ENCODE peak calls at places on chromosomes 16 and 17, in four cellular contexts. N is astrocyte, G is neuronal stem cell, D is K562. P is an unnamed sample.

GRCh38 chr17:7132511-7133094 is 18.0 kb upstream of the ASGR2 start:
- DNase-seq in D (no peak), G (peak; percentile 61), N (no peak), P (peak; percentile 96)

GRCh38 chr16:84881702-84882521 is 62.1 kb downstream of the CRISPLD2 start:
- DNase-seq in N (peak; percentile 91), D (peak; percentile 76), G (no peak), P (no peak)

GRCh38 chr17:48973806-48974205 is 5.4 kb upstream of the GIP start:
- DNase-seq in N (no peak), D (peak; percentile 38), G (no peak), P (peak; percentile 61)

GRCh38 chr16:84593825-84594724 is 23.8 kb downstream of the COTL1 start:
- DNase-seq in G (no peak), N (no peak), D (no peak), P (no peak)

GRCh38 chr17:37826497-37827115 is 81.7 kb upstream of the HNF1B start:
- DNase-seq in D (no peak), N (no peak), G (no peak), P (peak; percentile 53)

GRCh38 chr17:45677770-45678169 is 106.3 kb upstream of the CRHR1 start:
- DNase-seq in N (no peak), D (no peak), G (no peak), P (no peak)

GRCh38 chr17:65941500-65941899 is 250.4 kb downstream of the CEP112 start:
- DNase-seq in D (no peak), G (no peak), N (no peak), P (no peak)

GRCh38 chr16:12375341-12375740 is 398.8 kb downstream of the SNX29 start:
- DNase-seq in G (no peak), D (no peak), N (no peak), P (no peak)

GRCh38 chr17:63993368-63993990 is 4.7 kb upstream of the PRR29 start:
- DNase-seq in D (no peak), N (no peak), G (no peak), P (peak; percentile 37)

GRCh38 chr16:68350951-68351350 is 40.1 kb downstream of the PRMT7 start:
- DNase-seq in G (no peak), D (no peak), N (no peak), P (no peak)

GRCh38 chr17:6755281-6755680 is 565 bp upstream of the XAF1 start:
- DNase-seq in N (no peak), G (no peak), D (no peak), P (no peak)

GRCh38 chr16:15988268-15989013 is 39.0 kb downstream of the ABCC1 start:
- DNase-seq in D (peak; percentile 69), N (peak; percentile 44), G (no peak), P (peak; percentile 54)

GRCh38 chr17:57354669-57355068 is 98.3 kb downstream of the MSI2 start:
- DNase-seq in D (no peak), G (no peak), N (no peak), P (no peak)

GRCh38 chr17:43368740-43369506 is 29.9 kb upstream of the ARL4D start:
- DNase-seq in N (peak; percentile 70), G (peak; percentile 48), D (no peak), P (peak; percentile 97)

GRCh38 chr17:55384833-55385232 is 36.8 kb downstream of the MMD start:
- DNase-seq in D (no peak), G (no peak), N (no peak), P (no peak)

GRCh38 chr17:48131216-48131824 is 23.8 kb downstream of the SNX11 start:
- DNase-seq in N (peak; percentile 27), D (peak; percentile 74), G (peak; percentile 72), P (peak; percentile 93)

GRCh38 chr17:39002991-39003715 is 36.0 kb upstream of the FBXO47 start:
- DNase-seq in N (peak; percentile 41), G (no peak), D (peak; percentile 65), P (no peak)

GRCh38 chr16:68393333-68393732 is 55.0 kb downstream of the SMPD3 start:
- DNase-seq in G (no peak), N (no peak), D (no peak), P (no peak)

GRCh38 chr16:66740010-66740409 is 11.4 kb downstream of the DYNC1LI2 start:
- DNase-seq in D (peak; percentile 56), G (peak; percentile 46), N (no peak), P (peak; percentile 77)

GRCh38 chr17:40510328-40510648 is 8.9 kb upstream of the TNS4 start:
- DNase-seq in G (no peak), D (no peak), N (peak; percentile 68), P (peak; percentile 90)

GRCh38 chr17:59829217-59830006 is 63.3 kb downstream of the TUBD1 start:
- DNase-seq in D (peak; percentile 52), G (no peak), N (peak; percentile 99), P (no peak)

GRCh38 chr16:56279132-56279531 is 87.8 kb downstream of the GNAO1 start:
- DNase-seq in D (no peak), N (no peak), G (no peak), P (no peak)

GRCh38 chr17:78882546-78883089 is 20.4 kb downstream of the CEP295NL start:
- DNase-seq in D (no peak), G (no peak), N (no peak), P (peak; percentile 68)

GRCh38 chr17:63099420-63099819 is 133.4 kb downstream of the TANC2 start:
- DNase-seq in G (no peak), D (no peak), N (no peak), P (no peak)

GRCh38 chr17:38352245-38353083 is 820 bp downstream of the SOCS7 start:
- DNase-seq in N (peak; percentile 15), G (no peak), D (peak; percentile 35), P (peak; percentile 88)

GRCh38 chr17:74097461-74098131 is 105.9 kb upstream of the RPL38 start:
- DNase-seq in D (no peak), G (no peak), N (no peak), P (no peak)

GRCh38 chr17:1617620-1618174 is 10.9 kb downstream of the SLC43A2 start:
- DNase-seq in N (peak; percentile 83), D (peak; percentile 66), G (no peak), P (no peak)

GRCh38 chr17:76153640-76154039 is 12.6 kb upstream of the FOXJ1 start:
- DNase-seq in G (no peak), N (peak; percentile 5), D (no peak), P (peak; percentile 87)

GRCh38 chr16:48613061-48613957 is 3.3 kb upstream of the N4BP1 start:
- DNase-seq in N (no peak), D (no peak), G (no peak), P (peak; percentile 77)
- H3K4me3 ChIP-seq in N (no peak overlapping the region), D (no peak overlapping the region), G (no peak overlapping the region), P (no peak overlapping the region)

DNA sequence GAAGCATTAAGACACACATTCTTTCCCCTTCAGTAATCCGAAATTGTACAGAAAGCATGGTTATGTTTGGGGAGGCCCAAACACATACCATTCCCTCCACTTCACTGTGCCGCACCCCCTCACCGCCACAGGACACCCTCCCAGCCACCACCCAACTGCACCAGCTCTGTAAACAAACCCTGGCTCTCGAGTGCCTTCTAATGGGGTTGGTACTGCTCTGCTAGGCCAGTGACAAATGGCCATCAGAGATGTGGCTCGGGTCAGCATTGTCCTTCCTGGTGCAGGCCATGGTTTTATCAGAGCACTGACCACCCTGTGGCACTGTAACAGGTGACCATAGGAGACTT is 23.9 kb upstream of the SREBF1 start:
- DNase-seq in G (no peak), N (no peak), D (no peak), P (peak; percentile 50)
- H3K27ac ChIP-seq in G (no peak overlapping the region), N (no peak overlapping the region), D (no peak overlapping the region), P (no peak overlapping the region)

DNA sequence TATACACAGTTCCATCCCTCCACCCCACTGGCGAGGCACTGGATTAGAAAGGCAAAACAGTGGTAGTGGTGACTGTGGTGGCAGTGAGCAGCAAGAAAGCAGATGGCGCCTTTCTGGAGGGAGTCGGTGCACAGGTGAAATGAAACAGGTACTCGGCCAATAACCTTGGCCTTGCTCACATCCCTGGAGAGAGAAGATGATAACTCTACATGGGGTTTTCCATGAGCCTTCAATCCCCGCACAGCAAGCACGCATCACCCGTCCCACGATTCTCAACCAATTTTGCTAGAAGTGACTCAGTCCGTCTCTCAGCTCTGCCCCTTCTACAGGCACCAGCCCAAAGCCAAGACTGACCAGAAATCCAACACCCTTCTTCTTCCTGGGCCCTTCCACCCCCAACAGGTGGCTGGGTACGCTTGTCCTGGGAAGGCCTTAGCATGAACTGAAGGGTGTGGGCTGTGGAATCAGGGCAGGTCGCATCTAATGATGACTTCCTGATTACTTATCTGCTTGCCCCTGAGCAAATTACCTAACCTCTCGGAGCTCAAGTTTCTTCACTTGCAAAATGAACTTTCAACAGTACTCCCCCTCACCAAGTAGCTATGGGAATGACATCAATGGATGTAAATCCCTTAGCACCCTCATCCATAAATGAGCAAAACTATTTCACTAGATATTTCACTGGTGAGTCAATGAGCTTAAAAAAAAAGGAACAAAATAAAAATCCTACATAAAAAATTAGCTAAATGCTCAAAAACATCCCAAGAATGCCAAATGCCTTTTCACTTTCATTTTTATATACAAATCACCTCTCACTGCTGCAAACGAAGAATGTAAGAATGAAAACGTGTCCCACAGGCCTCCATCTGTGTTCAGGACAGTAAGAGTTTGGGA is 18.0 kb downstream of the XPO6 start:
- DNase-seq in G (no peak), D (no peak), N (peak; percentile 95), P (no peak)
- H3K9ac ChIP-seq in G (no peak overlapping the region), D (no peak overlapping the region), N (peak overlapping the region; percentile 38), P (no peak overlapping the region)

GRCh38 chr16:4362476-4363250 is 9.0 kb upstream of the VASN start:
- DNase-seq in N (no peak), D (no peak), G (no peak), P (no peak)
- H3K4me3 ChIP-seq in N (no peak overlapping the region), D (no peak overlapping the region), G (no peak overlapping the region), P (no peak overlapping the region)

P was measured in endodermal cell.